ENCODE peak calls at places on chromosomes 5 and 9, in six cellular contexts. E is RPMI8226, B is left kidney, D is BE2C, S is COR-L47, X is NCI-H1930. T is an unnamed sample.

GRCh38 chr5:112036206-112036605 is 279.2 kb upstream of the NREP start:
- DNase-seq in E (no peak), B (no peak), D (no peak), S (no peak), X (no peak), T (no peak)

GRCh38 chr5:59596586-59597348 is 296.8 kb downstream of the PDE4D start:
- DNase-seq in E (peak; percentile 10), B (no peak), D (no peak), S (no peak), X (no peak), T (no peak)

GRCh38 chr9:34185778-34186551 is 7.1 kb downstream of the UBAP1 start:
- DNase-seq in E (peak; percentile 51), B (peak; percentile 7), D (no peak), S (peak; percentile 12), X (no peak), T (no peak)

GRCh38 chr9:104881991-104882555 is 45.9 kb downstream of the ABCA1 start:
- DNase-seq in E (no peak), B (peak; percentile 39), D (peak; percentile 74), S (no peak), X (no peak), T (peak; percentile 49)

GRCh38 chr5:177472460-177473441 is 683 bp downstream of the DBN1 start:
- DNase-seq in E (peak; percentile 48), B (peak; percentile 92), D (peak; percentile 65), S (peak; percentile 20), X (no peak), T (no peak)

GRCh38 chr9:121860213-121860612 is 208.8 kb downstream of the DAB2IP start:
- DNase-seq in E (no peak), B (no peak), D (no peak), S (no peak), X (no peak), T (no peak)

GRCh38 chr5:149082271-149082670 is 19.4 kb upstream of the SH3TC2 start:
- DNase-seq in E (no peak), B (no peak), D (no peak), S (no peak), X (no peak), T (no peak)

GRCh38 chr5:57054671-57055070 is 102.7 kb upstream of the MIER3 start:
- DNase-seq in E (no peak), B (no peak), D (no peak), S (no peak), X (no peak), T (no peak)

GRCh38 chr5:126988021-126988569 is 42.3 kb downstream of the MARCHF3 start:
- DNase-seq in E (no peak), B (no peak), D (no peak), S (no peak), X (no peak), T (no peak)

GRCh38 chr9:135702002-135702721 is at the start of gene KCNT1:
- DNase-seq in E (peak; percentile 66), B (peak; percentile 86), D (peak; percentile 75), S (peak; percentile 9), X (peak; percentile 35), T (peak; percentile 13)

GRCh38 chr5:65366655-65367054 is 115.1 kb downstream of the ADAMTS6 start:
- DNase-seq in E (no peak), B (peak; percentile 15), D (no peak), S (no peak), X (no peak), T (no peak)

GRCh38 chr5:82403724-82404123 is 125.6 kb upstream of the RPS23 start:
- DNase-seq in E (no peak), B (no peak), D (no peak), S (no peak), X (no peak), T (no peak)

GRCh38 chr5:157309796-157310195 is 43.9 kb downstream of the CYFIP2 start:
- DNase-seq in E (no peak), B (peak; percentile 33), D (no peak), S (no peak), X (no peak), T (no peak)

GRCh38 chr5:134466241-134467069 is 54.8 kb upstream of the CDKN2AIPNL start:
- DNase-seq in E (peak; percentile 93), B (peak; percentile 70), D (peak; percentile 95), S (peak; percentile 60), X (no peak), T (peak; percentile 44)

GRCh38 chr9:80605129-80605528 is 1033.4 kb downstream of the TLE4 start:
- DNase-seq in E (no peak), B (peak; percentile 82), D (no peak), S (peak; percentile 20), X (peak; percentile 7), T (peak; percentile 71)

GRCh38 chr5:132768485-132768868 is 8.6 kb downstream of the SEPTIN8 start:
- DNase-seq in E (no peak), B (no peak), D (no peak), S (no peak), X (no peak), T (no peak)

GRCh38 chr5:151820903-151821302 is 49.1 kb downstream of the G3BP1 start:
- DNase-seq in E (no peak), B (no peak), D (no peak), S (peak; percentile 14), X (no peak), T (peak; percentile 27)

GRCh38 chr5:125326114-125326513 is 579.7 kb upstream of the ZNF608 start:
- DNase-seq in E (no peak), B (peak; percentile 73), D (peak; percentile 89), S (peak; percentile 94), X (peak; percentile 86), T (peak; percentile 94)

GRCh38 chr5:133251296-133252132 is 199.7 kb downstream of the HSPA4 start:
- DNase-seq in E (peak; percentile 97), B (no peak), D (peak; percentile 40), S (peak; percentile 95), X (no peak), T (peak; percentile 8)

GRCh38 chr9:131068076-131068816 is 28.1 kb upstream of the AIF1L start:
- DNase-seq in E (no peak), B (no peak), D (no peak), S (no peak), X (no peak), T (no peak)

GRCh38 chr5:171528036-171528435 is 108.6 kb downstream of the FGF18 start:
- DNase-seq in E (no peak), B (no peak), D (no peak), S (no peak), X (no peak), T (no peak)

GRCh38 chr9:127955294-127956015 is 17.8 kb upstream of the DPM2 start:
- DNase-seq in E (peak; percentile 96), B (peak; percentile 82), D (peak; percentile 83), S (peak; percentile 96), X (peak; percentile 73), T (peak; percentile 91)

GRCh38 chr9:135992486-135993408 is 31.6 kb upstream of the UBAC1 start:
- DNase-seq in E (peak; percentile 85), B (peak; percentile 95), D (peak; percentile 92), S (peak; percentile 83), X (no peak), T (peak; percentile 25)

GRCh38 chr9:135584934-135585333 is 23.4 kb downstream of the PAEP start:
- DNase-seq in E (no peak), B (no peak), D (no peak), S (no peak), X (no peak), T (no peak)

GRCh38 chr5:154097031-154097430 is 58.3 kb downstream of the MFAP3 start:
- DNase-seq in E (peak; percentile 44), B (peak; percentile 81), D (no peak), S (no peak), X (no peak), T (no peak)

GRCh38 chr9:108156270-108156998 is 666.9 kb upstream of the KLF4 start:
- DNase-seq in E (no peak), B (no peak), D (no peak), S (no peak), X (no peak), T (no peak)

GRCh38 chr9:89879711-89880110 is 274.9 kb downstream of the GADD45G start:
- DNase-seq in E (no peak), B (no peak), D (no peak), S (no peak), X (no peak), T (no peak)

T was measured in NCI-H1092 treated with DMSO at 0.1 percent for 48 hours.